ENCODE peak calls at places on chromosomes 11 and 22, in seven cellular contexts. A, U, N, M, Y, W and X are unnamed samples.

GRCh38 chr11:80584661-80585060 is 1143.8 kb upstream of the TENM4 start:
- DNase-seq in N (no peak), M (no peak), W (no peak), A (no peak), Y (no peak), U (no peak), X (no peak)

GRCh38 chr11:34809191-34810106 is 106.7 kb downstream of the APIP start:
- DNase-seq in W (no peak), N (no peak), U (no peak), Y (peak; percentile 52), A (no peak), M (no peak), X (peak; percentile 11)

GRCh38 chr22:26322179-26322905 is 106.7 kb upstream of the ASPHD2 start:
- DNase-seq in W (peak; percentile 83), N (no peak), U (no peak), Y (peak; percentile 46), M (no peak), A (peak; percentile 84), X (peak; percentile 13)

GRCh38 chr22:23565288-23565941 is 14.7 kb downstream of the IGLL1 start:
- DNase-seq in N (no peak), Y (no peak), U (peak; percentile 60), A (no peak), W (peak; percentile 5), M (peak; percentile 56), X (peak; percentile 6)

GRCh38 chr22:19277785-19278184 is 13.7 kb downstream of the CLTCL1 start:
- DNase-seq in W (no peak), N (no peak), U (no peak), A (no peak), M (no peak), Y (no peak), X (no peak)

GRCh38 chr22:44274918-44275665 is 37.7 kb downstream of the SHISAL1 start:
- DNase-seq in A (no peak), U (no peak), W (no peak), Y (no peak), M (peak; percentile 6), N (no peak), X (no peak)

GRCh38 chr11:35463211-35463810 is 44.0 kb upstream of the SLC1A2 start:
- DNase-seq in N (no peak), Y (no peak), W (no peak), U (no peak), A (no peak), M (no peak), X (no peak)

GRCh38 chr11:122307480-122308085 is 191.6 kb upstream of the BLID start:
- DNase-seq in N (no peak), W (no peak), Y (no peak), M (no peak), U (no peak), A (no peak), X (no peak)

GRCh38 chr11:33696411-33696810 is 4.2 kb downstream of the C11orf91 start:
- DNase-seq in U (no peak), A (no peak), W (no peak), M (no peak), N (no peak), Y (no peak), X (no peak)

GRCh38 chr11:70108250-70108649 is 30.1 kb downstream of the ANO1 start:
- DNase-seq in A (no peak), N (peak; percentile 53), Y (peak; percentile 21), U (no peak), M (no peak), W (peak; percentile 19), X (peak; percentile 50)

GRCh38 chr22:49212002-49212401 is 615.7 kb downstream of the BRD1 start:
- DNase-seq in N (no peak), M (no peak), A (no peak), U (no peak), Y (no peak), W (no peak), X (no peak)

GRCh38 chr11:32433249-32434115 is 1.9 kb downstream of the WT1 start:
- DNase-seq in W (no peak), A (no peak), U (no peak), N (no peak), M (no peak), Y (no peak), X (no peak)

GRCh38 chr11:74035264-74035663 is 26.4 kb upstream of the UCP3 start:
- DNase-seq in Y (peak; percentile 77), A (no peak), U (no peak), M (no peak), W (no peak), N (no peak), X (no peak)

GRCh38 chr11:95585071-95585751 is 204.4 kb downstream of the FAM76B start:
- DNase-seq in Y (peak; percentile 71), N (no peak), U (no peak), A (no peak), W (peak; percentile 66), M (no peak), X (peak; percentile 37)

GRCh38 chr11:95520765-95521542 is 268.6 kb downstream of the FAM76B start:
- DNase-seq in Y (peak; percentile 37), N (peak; percentile 45), M (no peak), A (peak; percentile 16), W (peak; percentile 78), U (peak; percentile 40), X (no peak)

GRCh38 chr22:20551805-20552449 is 44.5 kb downstream of the MED15 start:
- DNase-seq in M (peak; percentile 52), A (no peak), U (no peak), Y (no peak), N (no peak), W (no peak), X (peak; percentile 55)

GRCh38 chr22:30246962-30247376 is 410 bp upstream of the LIF start:
- DNase-seq in W (no peak), N (no peak), M (no peak), A (no peak), U (no peak), Y (no peak), X (no peak)

GRCh38 chr11:107665016-107665415 is 46.8 kb downstream of the SLN start:
- DNase-seq in Y (no peak), M (no peak), N (no peak), U (no peak), A (no peak), W (no peak), X (no peak)